ENCODE peak calls at places on chromosomes 3 and 15, in five cellular contexts. O, W, L, F and U are unnamed samples.

GRCh38 chr3:124920718-124921117 is 13.8 kb downstream of the MUC13 start:
- ATAC-seq in O (no peak), W (no peak), L (no peak), F (no peak), U (no peak)

GRCh38 chr15:28955686-28956421 is 70.1 kb downstream of the APBA2 start:
- ATAC-seq in O (no peak), W (no peak), L (peak; percentile 30), F (no peak), U (no peak)

GRCh38 chr3:126364130-126364695 is 7.0 kb upstream of the KLF15 start:
- ATAC-seq in O (no peak), W (no peak), L (no peak), F (no peak), U (no peak)

GRCh38 chr3:195714380-195715011 is 6.3 kb upstream of the MUC20 start:
- ATAC-seq in O (no peak), W (no peak), L (no peak), F (no peak), U (no peak)

GRCh38 chr3:184745526-184745925 is 33.7 kb upstream of the MAGEF1 start:
- ATAC-seq in O (no peak), W (no peak), L (no peak), F (no peak), U (no peak)

GRCh38 chr3:43621406-43621973 is 321 bp downstream of the ANO10 start:
- ATAC-seq in O (no peak), W (peak; percentile 32), L (peak; percentile 1), F (peak; percentile 3), U (no peak)

GRCh38 chr3:114892880-114893279 is 254.2 kb downstream of the ZBTB20 start:
- ATAC-seq in O (no peak), W (no peak), L (no peak), F (no peak), U (no peak)

GRCh38 chr3:172275586-172275985 is 172.7 kb downstream of the GHSR start:
- ATAC-seq in O (no peak), W (no peak), L (no peak), F (no peak), U (no peak)

GRCh38 chr3:31946484-31947081 is 34.5 kb downstream of the OSBPL10 start:
- ATAC-seq in O (peak; percentile 46), W (peak; percentile 41), L (peak; percentile 21), F (no peak), U (peak; percentile 28)

GRCh38 chr3:158568784-158569183 is 2.2 kb upstream of the MLF1 start:
- ATAC-seq in O (no peak), W (peak; percentile 32), L (no peak), F (no peak), U (no peak)

GRCh38 chr3:149145926-149146325 is 16.5 kb downstream of the HPS3 start:
- ATAC-seq in O (peak; percentile 87), W (no peak), L (peak; percentile 24), F (peak; percentile 74), U (peak; percentile 71)

GRCh38 chr15:35673093-35673573 is 127.2 kb upstream of the DPH6 start:
- ATAC-seq in O (no peak), W (no peak), L (peak; percentile 68), F (no peak), U (peak; percentile 40)

GRCh38 chr3:172355836-172356235 is 92.4 kb downstream of the GHSR start:
- ATAC-seq in O (no peak), W (peak; percentile 84), L (peak; percentile 44), F (no peak), U (peak; percentile 71)

GRCh38 chr3:61928020-61928419 is 366.6 kb downstream of the PTPRG start:
- ATAC-seq in O (no peak), W (no peak), L (no peak), F (no peak), U (no peak)

GRCh38 chr15:92294759-92295158 is 98.9 kb upstream of the ST8SIA2 start:
- ATAC-seq in O (no peak), W (peak; percentile 26), L (no peak), F (no peak), U (no peak)

GRCh38 chr3:57451150-57451846 is 92.8 kb downstream of the DNAH12 start:
- ATAC-seq in O (no peak), W (no peak), L (no peak), F (no peak), U (no peak)

GRCh38 chr3:37905987-37906674 is 44.5 kb downstream of the CTDSPL start:
- ATAC-seq in O (no peak), W (no peak), L (no peak), F (no peak), U (peak; percentile 53)

GRCh38 chr15:39616731-39617455 is 36.0 kb downstream of the THBS1 start:
- ATAC-seq in O (no peak), W (peak; percentile 77), L (no peak), F (no peak), U (no peak)

GRCh38 chr15:47872869-47873301 is 155.6 kb downstream of the SEMA6D start:
- ATAC-seq in O (no peak), W (no peak), L (no peak), F (no peak), U (peak; percentile 65)

GRCh38 chr3:37964716-37965115 is 25.9 kb upstream of the VILL start:
- ATAC-seq in O (no peak), W (no peak), L (no peak), F (no peak), U (no peak)

GRCh38 chr3:4399476-4399875 is 67.6 kb downstream of the SUMF1 start:
- ATAC-seq in O (no peak), W (no peak), L (no peak), F (no peak), U (no peak)

GRCh38 chr3:149364624-149365023 is 12.8 kb downstream of the TM4SF1 start:
- ATAC-seq in O (no peak), W (no peak), L (no peak), F (no peak), U (no peak)

GRCh38 chr15:41926184-41927056 is 32.6 kb upstream of the SPTBN5 start:
- ATAC-seq in O (no peak), W (no peak), L (peak; percentile 16), F (no peak), U (no peak)

GRCh38 chr3:111392911-111393351 is 149.1 kb upstream of the CD96 start:
- ATAC-seq in O (peak; percentile 31), W (peak; percentile 63), L (peak; percentile 97), F (peak; percentile 99), U (no peak)

GRCh38 chr3:108408883-108409612 is 101.3 kb downstream of the MYH15 start:
- ATAC-seq in O (no peak), W (no peak), L (no peak), F (no peak), U (no peak)

GRCh38 chr3:16137044-16137443 is 37.4 kb upstream of the GALNT15 start:
- ATAC-seq in O (no peak), W (no peak), L (no peak), F (no peak), U (no peak)

GRCh38 chr3:48896991-48897390 is 1.7 kb downstream of the SLC25A20 start:
- ATAC-seq in O (no peak), W (no peak), L (no peak), F (no peak), U (no peak)

GRCh38 chr3:86990171-86990733 is 697 bp downstream of the VGLL3 start:
- ATAC-seq in O (no peak), W (peak; percentile 74), L (peak; percentile 51), F (no peak), U (peak; percentile 26)

GRCh38 chr3:50466177-50466576 is 37.3 kb downstream of the CACNA2D2 start:
- ATAC-seq in O (no peak), W (no peak), L (peak; percentile 65), F (peak; percentile 95), U (no peak)

GRCh38 chr3:115616461-115616860 is 6.8 kb upstream of the GAP43 start:
- ATAC-seq in O (peak; percentile 65), W (peak; percentile 16), L (peak; percentile 96), F (no peak), U (no peak)

GRCh38 chr15:89679221-89679620 is at the start of gene PLIN1:
- ATAC-seq in O (no peak), W (no peak), L (no peak), F (no peak), U (no peak)

GRCh38 chr3:11530153-11530721 is 113.5 kb downstream of the VGLL4 start:
- ATAC-seq in O (no peak), W (peak; percentile 98), L (no peak), F (no peak), U (peak; percentile 69)

GRCh38 chr3:47035645-47036044 is 56.2 kb downstream of the NBEAL2 start:
- ATAC-seq in O (no peak), W (no peak), L (no peak), F (no peak), U (no peak)

GRCh38 chr3:188385295-188385694 is 231.3 kb downstream of the LPP start:
- ATAC-seq in O (peak; percentile 33), W (no peak), L (no peak), F (no peak), U (no peak)